ENCODE peak calls at places on chromosomes 13 and 19, in nine cellular contexts. Z, S, M, J, I, O, T, F and N are unnamed samples.

GRCh38 chr19:38735257-38735686 is 9.0 kb downstream of the CAPN12 start:
- DNase-seq in Z (no peak), M (no peak), O (peak), F (no peak), I (peak), S (no peak), T (peak), J (no peak), N (no peak)

GRCh38 chr19:38695832-38696732 is 48.2 kb downstream of the CAPN12 start:
- DNase-seq in O (no peak), M (no peak), Z (no peak), S (no peak), I (no peak), F (no peak), T (no peak), J (no peak), N (no peak)

GRCh38 chr19:44808463-44809371 is at the start of gene BCAM:
- DNase-seq in Z (peak), F (no peak), O (peak), J (no peak), I (peak), M (no peak), T (peak), S (no peak), N (no peak)

GRCh38 chr19:47435196-47435595 is 15.9 kb upstream of the MEIS3 start:
- DNase-seq in M (no peak), I (no peak), F (no peak), S (no peak), J (no peak), O (no peak), Z (no peak), T (no peak), N (no peak)

GRCh38 chr13:102402292-102402691 is 444 bp upstream of the FGF14 start:
- DNase-seq in M (no peak), I (no peak), F (peak), S (no peak), Z (peak), J (no peak), T (peak), O (peak), N (no peak)

GRCh38 chr19:55503447-55504251 is 15.4 kb downstream of the SSC5D start:
- DNase-seq in J (peak), Z (peak), T (peak), F (peak), O (peak), I (peak), M (peak), S (no peak), N (peak)

GRCh38 chr13:100465558-100465957 is 123.0 kb downstream of the GGACT start:
- DNase-seq in J (no peak), I (no peak), S (no peak), O (no peak), F (no peak), T (no peak), Z (no peak), M (no peak), N (no peak)

GRCh38 chr13:80341771-80342271 is 895 bp upstream of the SPRY2 start:
- DNase-seq in S (no peak), O (peak), F (no peak), Z (no peak), T (peak), M (no peak), I (no peak), J (no peak), N (no peak)

GRCh38 chr13:34334984-34335661 is 517.2 kb downstream of the RFC3 start:
- DNase-seq in J (no peak), M (no peak), I (no peak), O (no peak), S (no peak), Z (no peak), F (no peak), T (no peak), N (no peak)

GRCh38 chr19:31257025-31257424 is 92.2 kb downstream of the TSHZ3 start:
- DNase-seq in Z (no peak), F (no peak), I (no peak), T (no peak), M (no peak), J (no peak), S (no peak), O (no peak), N (no peak)

GRCh38 chr19:39617745-39618144 is 15.4 kb downstream of the LGALS13 start:
- DNase-seq in Z (no peak), S (no peak), M (no peak), I (no peak), O (no peak), T (no peak), F (no peak), J (no peak), N (no peak)

GRCh38 chr13:113499936-113500335 is 9.4 kb upstream of the DCUN1D2 start:
- DNase-seq in M (no peak), O (no peak), Z (peak), S (no peak), F (no peak), J (no peak), T (no peak), I (peak), N (peak)

GRCh38 chr19:307793-308420 is 16.7 kb upstream of the PLPP2 start:
- DNase-seq in Z (no peak), M (no peak), S (no peak), T (no peak), O (no peak), F (no peak), J (no peak), I (no peak), N (no peak)